ENCODE peak calls at places on chromosomes 6 and 20, in eight cellular contexts. One of them, this sample, is unnamed.
A peak's percentile ranks its signal among the peaks of the same experiment; 100 is the strongest.

GRCh38 chr20:36487069-36487468 is 54.2 kb upstream of the MYL9 start:
- DNase-seq in tibial nerve: no peak
- DNase-seq in CD8-positive, alpha-beta T cell: no peak
- DNase-seq in uterus: no peak
- DNase-seq in H1: no peak
- DNase-seq in A549: no peak
- DNase-seq in HCT116: no peak
- DNase-seq in OCI-LY7: no peak
- DNase-seq in this sample: no peak

GRCh38 chr20:63308218-63308911 is 15.4 kb downstream of the COL20A1 start:
- DNase-seq in A549: no peak
- DNase-seq in H1: no peak
- DNase-seq in uterus: no peak
- DNase-seq in tibial nerve: no peak
- DNase-seq in CD8-positive, alpha-beta T cell: no peak
- DNase-seq in OCI-LY7: no peak
- DNase-seq in HCT116: no peak
- DNase-seq in this sample: no peak

GRCh38 chr20:62363920-62364851 is 2.9 kb downstream of the LAMA5 start:
- DNase-seq in H1: peak; percentile 59
- DNase-seq in OCI-LY7: no peak
- DNase-seq in uterus: peak; percentile 44
- DNase-seq in HCT116: no peak
- DNase-seq in tibial nerve: no peak
- DNase-seq in CD8-positive, alpha-beta T cell: no peak
- DNase-seq in A549: no peak
- DNase-seq in this sample: no peak

GRCh38 chr6:16105874-16106273 is 23.0 kb upstream of the MYLIP start:
- DNase-seq in CD8-positive, alpha-beta T cell: no peak
- DNase-seq in OCI-LY7: no peak
- DNase-seq in uterus: no peak
- DNase-seq in HCT116: no peak
- DNase-seq in H1: no peak
- DNase-seq in A549: no peak
- DNase-seq in tibial nerve: no peak
- DNase-seq in this sample: peak; percentile 31

GRCh38 chr6:137332637-137333228 is 113.5 kb upstream of the IFNGR1 start:
- DNase-seq in OCI-LY7: no peak
- DNase-seq in uterus: no peak
- DNase-seq in A549: no peak
- DNase-seq in HCT116: no peak
- DNase-seq in CD8-positive, alpha-beta T cell: no peak
- DNase-seq in H1: no peak
- DNase-seq in tibial nerve: no peak
- DNase-seq in this sample: no peak

GRCh38 chr20:50048420-50049166 is 64.4 kb downstream of the UBE2V1 start:
- DNase-seq in H1: no peak
- DNase-seq in tibial nerve: no peak
- DNase-seq in OCI-LY7: no peak
- DNase-seq in uterus: no peak
- DNase-seq in HCT116: no peak
- DNase-seq in A549: no peak
- DNase-seq in CD8-positive, alpha-beta T cell: no peak
- DNase-seq in this sample: no peak

GRCh38 chr6:130134594-130134993 is 88.2 kb downstream of the SAMD3 start:
- DNase-seq in CD8-positive, alpha-beta T cell: no peak
- DNase-seq in tibial nerve: no peak
- DNase-seq in A549: no peak
- DNase-seq in OCI-LY7: no peak
- DNase-seq in H1: no peak
- DNase-seq in HCT116: no peak
- DNase-seq in uterus: no peak
- DNase-seq in this sample: no peak

GRCh38 chr6:153003294-153003645 is 761 bp upstream of the MTRF1L start:
- DNase-seq in uterus: no peak
- DNase-seq in OCI-LY7: no peak
- DNase-seq in CD8-positive, alpha-beta T cell: no peak
- DNase-seq in tibial nerve: no peak
- DNase-seq in A549: no peak
- DNase-seq in HCT116: no peak
- DNase-seq in H1: no peak
- DNase-seq in this sample: no peak

GRCh38 chr6:54847799-54848597 is 1.4 kb downstream of the FAM83B start:
- DNase-seq in A549: no peak
- DNase-seq in OCI-LY7: no peak
- DNase-seq in H1: no peak
- DNase-seq in CD8-positive, alpha-beta T cell: no peak
- DNase-seq in HCT116: peak; percentile 32
- DNase-seq in tibial nerve: no peak
- DNase-seq in uterus: no peak
- DNase-seq in this sample: no peak

GRCh38 chr20:24305366-24305765 is 164.1 kb upstream of the SYNDIG1 start:
- DNase-seq in tibial nerve: no peak
- DNase-seq in OCI-LY7: no peak
- DNase-seq in H1: no peak
- DNase-seq in A549: no peak
- DNase-seq in CD8-positive, alpha-beta T cell: no peak
- DNase-seq in HCT116: no peak
- DNase-seq in uterus: no peak
- DNase-seq in this sample: no peak

GRCh38 chr20:24297928-24298327 is 171.5 kb upstream of the SYNDIG1 start:
- DNase-seq in OCI-LY7: no peak
- DNase-seq in HCT116: no peak
- DNase-seq in H1: no peak
- DNase-seq in CD8-positive, alpha-beta T cell: no peak
- DNase-seq in tibial nerve: no peak
- DNase-seq in A549: no peak
- DNase-seq in uterus: no peak
- DNase-seq in this sample: no peak

GRCh38 chr20:24303393-24303792 is 166.0 kb upstream of the SYNDIG1 start:
- DNase-seq in CD8-positive, alpha-beta T cell: no peak
- DNase-seq in OCI-LY7: no peak
- DNase-seq in HCT116: no peak
- DNase-seq in tibial nerve: no peak
- DNase-seq in H1: no peak
- DNase-seq in uterus: no peak
- DNase-seq in A549: no peak
- DNase-seq in this sample: no peak
- TF ChIP-seq CTCF in CD8-positive, alpha-beta T cell: no peak
- TF ChIP-seq CTCF in OCI-LY7: no peak
- TF ChIP-seq CTCF in HCT116: no peak
- TF ChIP-seq CTCF in tibial nerve: no peak
- TF ChIP-seq CTCF in H1: no peak
- TF ChIP-seq CTCF in uterus: no peak
- TF ChIP-seq CTCF in A549: no peak
- TF ChIP-seq CTCF in this sample: no peak

GRCh38 chr6:133244502-133244901 is 3.3 kb downstream of the EYA4 start:
- DNase-seq in OCI-LY7: no peak
- DNase-seq in uterus: no peak
- DNase-seq in HCT116: no peak
- DNase-seq in tibial nerve: no peak
- DNase-seq in A549: no peak
- DNase-seq in CD8-positive, alpha-beta T cell: no peak
- DNase-seq in H1: no peak
- DNase-seq in this sample: no peak

GRCh38 chr6:133241901-133242760 is 974 bp downstream of the EYA4 start:
- DNase-seq in HCT116: no peak
- DNase-seq in uterus: no peak
- DNase-seq in OCI-LY7: no peak
- DNase-seq in H1: no peak
- DNase-seq in CD8-positive, alpha-beta T cell: no peak
- DNase-seq in A549: no peak
- DNase-seq in tibial nerve: no peak
- DNase-seq in this sample: no peak

GRCh38 chr6:133241088-133241900 is at the start of gene EYA4:
- DNase-seq in tibial nerve: no peak
- DNase-seq in CD8-positive, alpha-beta T cell: no peak
- DNase-seq in OCI-LY7: no peak
- DNase-seq in uterus: no peak
- DNase-seq in HCT116: no peak
- DNase-seq in A549: peak; percentile 41
- DNase-seq in H1: peak; percentile 75
- DNase-seq in this sample: no peak

GRCh38 chr6:133243723-133244122 is 2.6 kb downstream of the EYA4 start:
- DNase-seq in OCI-LY7: no peak
- DNase-seq in HCT116: no peak
- DNase-seq in tibial nerve: no peak
- DNase-seq in A549: no peak
- DNase-seq in uterus: no peak
- DNase-seq in H1: no peak
- DNase-seq in CD8-positive, alpha-beta T cell: no peak
- DNase-seq in this sample: no peak

DNA sequence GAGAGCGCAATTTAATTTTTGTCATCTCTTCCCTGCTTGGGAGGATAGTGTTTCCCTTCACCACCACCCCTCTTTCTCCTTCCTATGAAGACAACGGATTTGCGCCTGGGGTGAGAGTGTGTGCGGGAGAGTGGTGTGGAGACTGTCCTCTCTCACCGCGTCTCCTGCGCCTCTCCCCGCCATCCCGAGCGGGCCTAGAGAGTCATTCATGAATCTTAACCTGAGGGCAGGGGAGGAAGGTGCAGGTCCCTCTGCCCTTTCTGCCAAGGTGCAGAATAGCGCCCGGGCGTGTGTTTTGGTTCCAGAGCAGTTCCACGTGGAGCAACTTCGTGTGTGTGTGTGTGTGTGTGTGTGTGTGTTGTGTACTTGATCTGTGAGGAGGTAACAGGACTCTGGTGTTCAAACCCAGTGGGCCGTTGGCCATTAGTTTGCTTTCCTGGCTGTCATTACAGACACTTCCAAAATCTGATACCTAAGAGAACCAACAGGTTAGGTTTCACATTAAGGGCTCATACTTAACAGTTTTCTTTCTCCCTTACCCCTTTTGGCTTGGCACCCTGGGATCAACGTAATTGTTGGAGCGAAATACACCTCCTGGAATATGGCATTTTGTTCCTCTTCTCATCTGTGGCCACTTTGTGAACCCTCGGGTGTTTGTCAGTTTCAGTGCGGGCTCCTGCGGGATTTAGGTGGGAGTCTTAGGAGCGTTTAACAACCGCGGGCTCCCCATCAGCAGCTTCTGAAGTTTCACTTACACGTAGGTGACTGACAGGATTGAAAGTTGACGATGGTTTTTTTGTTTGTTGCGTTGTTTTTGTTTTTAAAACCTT is 1.8 kb downstream of the EYA4 start:
- DNase-seq in OCI-LY7: no peak
- DNase-seq in tibial nerve: no peak
- DNase-seq in H1: peak; percentile 59
- DNase-seq in A549: no peak
- DNase-seq in uterus: no peak
- DNase-seq in CD8-positive, alpha-beta T cell: no peak
- DNase-seq in HCT116: no peak
- DNase-seq in this sample: no peak
- H3K4me3 ChIP-seq in OCI-LY7: no peak overlapping the region
- H3K4me3 ChIP-seq in tibial nerve: peak overlapping the region; percentile 36
- H3K4me3 ChIP-seq in H1: peak overlapping the region; percentile 54
- H3K4me3 ChIP-seq in A549: peak overlapping the region; percentile 69
- H3K4me3 ChIP-seq in uterus: no peak overlapping the region
- H3K4me3 ChIP-seq in CD8-positive, alpha-beta T cell: no peak overlapping the region
- H3K4me3 ChIP-seq in HCT116: no peak overlapping the region
- H3K4me3 ChIP-seq in this sample: no peak overlapping the region

GRCh38 chr20:12293900-12294299 is 376.2 kb downstream of the BTBD3 start:
- DNase-seq in A549: no peak
- DNase-seq in HCT116: no peak
- DNase-seq in CD8-positive, alpha-beta T cell: no peak
- DNase-seq in tibial nerve: no peak
- DNase-seq in H1: no peak
- DNase-seq in uterus: no peak
- DNase-seq in OCI-LY7: no peak
- DNase-seq in this sample: no peak

GRCh38 chr20:12291386-12291785 is 373.7 kb downstream of the BTBD3 start:
- DNase-seq in H1: no peak
- DNase-seq in tibial nerve: no peak
- DNase-seq in HCT116: no peak
- DNase-seq in OCI-LY7: no peak
- DNase-seq in uterus: no peak
- DNase-seq in CD8-positive, alpha-beta T cell: no peak
- DNase-seq in A549: no peak
- DNase-seq in this sample: no peak

GRCh38 chr20:12294684-12295083 is 377.0 kb downstream of the BTBD3 start:
- DNase-seq in HCT116: no peak
- DNase-seq in CD8-positive, alpha-beta T cell: no peak
- DNase-seq in OCI-LY7: no peak
- DNase-seq in A549: no peak
- DNase-seq in uterus: no peak
- DNase-seq in H1: no peak
- DNase-seq in tibial nerve: no peak
- DNase-seq in this sample: no peak

GRCh38 chr20:12287575-12287974 is 369.9 kb downstream of the BTBD3 start:
- DNase-seq in CD8-positive, alpha-beta T cell: no peak
- DNase-seq in uterus: no peak
- DNase-seq in tibial nerve: no peak
- DNase-seq in HCT116: no peak
- DNase-seq in A549: no peak
- DNase-seq in H1: no peak
- DNase-seq in OCI-LY7: no peak
- DNase-seq in this sample: no peak

DNA sequence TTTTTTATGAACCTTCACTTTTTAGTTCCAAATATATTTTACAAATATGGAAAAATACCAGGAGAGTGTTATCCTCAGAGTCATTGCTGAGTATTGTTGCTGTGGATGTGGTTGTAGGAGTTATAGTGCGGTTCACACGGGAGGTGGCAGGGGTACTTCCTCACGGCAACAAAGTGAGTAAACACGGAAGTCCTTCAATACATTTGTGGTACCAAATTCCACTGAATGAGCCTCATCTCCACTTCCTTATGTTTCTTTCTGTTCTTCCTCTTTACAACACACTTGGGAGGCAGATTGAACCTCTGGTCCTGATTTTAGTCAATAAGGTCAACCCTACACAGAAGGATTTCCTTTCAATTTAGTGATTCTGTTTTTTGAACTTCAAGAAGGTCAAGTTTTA is 371.8 kb downstream of the BTBD3 start:
- DNase-seq in tibial nerve: no peak
- DNase-seq in HCT116: no peak
- DNase-seq in OCI-LY7: no peak
- DNase-seq in A549: no peak
- DNase-seq in CD8-positive, alpha-beta T cell: no peak
- DNase-seq in uterus: no peak
- DNase-seq in H1: no peak
- DNase-seq in this sample: no peak
- TF ChIP-seq CTCF in tibial nerve: no peak
- TF ChIP-seq CTCF in HCT116: no peak
- TF ChIP-seq CTCF in OCI-LY7: no peak
- TF ChIP-seq CTCF in A549: no peak
- TF ChIP-seq CTCF in CD8-positive, alpha-beta T cell: no peak
- TF ChIP-seq CTCF in uterus: no peak
- TF ChIP-seq CTCF in H1: no peak
- TF ChIP-seq CTCF in this sample: no peak

DNA sequence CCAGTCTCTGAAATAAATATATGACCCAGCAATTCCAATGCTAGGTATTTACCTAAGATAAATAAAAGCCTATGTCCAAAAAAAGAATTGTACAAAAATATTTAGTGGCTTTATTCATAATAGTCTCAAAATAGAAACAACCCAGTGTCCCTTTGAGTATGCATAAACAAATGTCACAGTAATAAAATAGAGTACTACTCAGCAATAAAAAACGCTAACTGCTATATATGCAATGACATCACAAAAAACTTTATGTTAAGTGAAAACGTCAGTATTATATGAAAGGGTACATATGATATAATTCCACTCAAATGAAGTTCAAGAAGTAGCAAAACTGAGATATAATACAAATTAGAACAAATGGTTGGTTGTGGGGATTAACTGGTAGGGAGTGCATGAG is 286.5 kb upstream of the MAN1A1 start:
- DNase-seq in A549: no peak
- DNase-seq in CD8-positive, alpha-beta T cell: no peak
- DNase-seq in uterus: no peak
- DNase-seq in OCI-LY7: no peak
- DNase-seq in HCT116: no peak
- DNase-seq in H1: no peak
- DNase-seq in tibial nerve: no peak
- DNase-seq in this sample: no peak
- H3K4me3 ChIP-seq in A549: no peak overlapping the region
- H3K4me3 ChIP-seq in CD8-positive, alpha-beta T cell: no peak overlapping the region
- H3K4me3 ChIP-seq in uterus: no peak overlapping the region
- H3K4me3 ChIP-seq in OCI-LY7: no peak overlapping the region
- H3K4me3 ChIP-seq in HCT116: no peak overlapping the region
- H3K4me3 ChIP-seq in H1: no peak overlapping the region
- H3K4me3 ChIP-seq in tibial nerve: no peak overlapping the region
- H3K4me3 ChIP-seq in this sample: no peak overlapping the region